ENCODE peak calls at places on chromosomes 1 and 21, in eight cellular contexts. G is NCI-H1092 treated with DMSO at 0.1 percent for 48 hours; D is T-cell; E is activated T-helper 1 cell treated with anti-CD3 and anti-CD28 coated beads, Interleukin-2, amount 50 U/mL, for 16 hours; F is smooth muscle cell of the brain vasculature; L is endothelial cell; A is suprapubic skin; S is frontal cortex. W is an unnamed sample.
A peak's percentile ranks its signal among the peaks of the same experiment; 100 is the strongest.

GRCh38 chr1:207414606-207415108 is 39.5 kb upstream of the CR2 start:
- DNase-seq in D (no peak), A (no peak), S (no peak), F (no peak), E (no peak), G (no peak), L (no peak), W (no peak)

GRCh38 chr1:200535605-200536004 is 84.9 kb downstream of the KIF14 start:
- DNase-seq in G (peak; percentile 34), F (no peak), E (no peak), L (peak; percentile 13), D (peak; percentile 7), S (no peak), A (no peak), W (no peak)

GRCh38 chr1:38790422-38791212 is 69.0 kb downstream of the RRAGC start:
- DNase-seq in F (no peak), E (no peak), S (no peak), L (no peak), A (no peak), G (no peak), D (no peak), W (no peak)

GRCh38 chr1:32769524-32770220 is 47.5 kb downstream of the YARS1 start:
- DNase-seq in S (no peak), D (no peak), F (no peak), L (no peak), G (no peak), A (no peak), E (no peak), W (no peak)

GRCh38 chr1:204516180-204516879 is at the start of gene MDM4:
- DNase-seq in G (peak; percentile 98), F (peak; percentile 90), S (peak; percentile 89), D (peak; percentile 91), E (peak; percentile 88), L (peak; percentile 83), A (peak; percentile 95), W (peak; percentile 95)

GRCh38 chr1:28136636-28137613 is 39.6 kb downstream of the PTAFR start:
- DNase-seq in G (no peak), L (no peak), F (no peak), D (no peak), A (no peak), S (no peak), E (no peak), W (no peak)

GRCh38 chr1:42966688-42967609 is 8.3 kb upstream of the SLC2A1 start:
- DNase-seq in A (no peak), S (peak; percentile 61), E (no peak), D (no peak), L (no peak), F (peak; percentile 64), G (peak; percentile 24), W (peak; percentile 100)

GRCh38 chr21:28822882-28823335 is 169.8 kb downstream of the LTN1 start:
- DNase-seq in S (no peak), E (no peak), A (no peak), D (no peak), G (no peak), L (no peak), F (no peak), W (no peak)

GRCh38 chr1:47901001-47901575 is 96.1 kb downstream of the TRABD2B start:
- DNase-seq in L (no peak), G (peak; percentile 85), D (no peak), A (no peak), E (no peak), F (no peak), S (no peak), W (peak; percentile 92)

GRCh38 chr1:221947731-221948130 is 205.8 kb upstream of the DUSP10 start:
- DNase-seq in A (no peak), L (no peak), F (no peak), G (no peak), S (no peak), D (no peak), E (no peak), W (no peak)

GRCh38 chr1:218330043-218330623 is 15.0 kb upstream of the TGFB2 start:
- DNase-seq in S (peak; percentile 52), F (no peak), E (no peak), A (no peak), D (no peak), L (no peak), G (peak; percentile 51), W (peak; percentile 83)

W was measured in NCI-H510A treated with DMSO at 0.1 percent for 48 hours.